ENCODE peak calls at places on chromosomes 11 and 22, in eight cellular contexts. N is stimulated activated CD8-positive, alpha-beta memory T cell treated with anti-CD3 and anti-CD28 coated beads, Interleukin-15, amount 100 ng/mL, for 24 hours; B is AG08396; T is ovary; H is activated effector memory CD4-positive, alpha-beta T cell treated with anti-CD3 and anti-CD28 coated beads, Interleukin-2, amount 50 U/mL, for 16 hours; U is heart right ventricle; M is NCI-H2081; P is HAP-1. X is an unnamed sample.
A peak's percentile ranks its signal among the peaks of the same experiment; 100 is the strongest.

GRCh38 chr11:123100378-123101085 is 38.6 kb upstream of the HSPA8 start:
- DNase-seq in M (peak; percentile 70), P (no peak), U (peak; percentile 47), H (no peak), T (peak; percentile 73), B (no peak), N (no peak), X (no peak)

GRCh38 chr11:72985645-72986044 is 156.5 kb downstream of the FCHSD2 start:
- DNase-seq in N (no peak), P (no peak), M (peak; percentile 14), B (no peak), T (no peak), U (no peak), H (no peak), X (no peak)

GRCh38 chr22:47420211-47420610 is 657.8 kb downstream of the TBC1D22A start:
- DNase-seq in P (no peak), B (no peak), M (no peak), T (no peak), U (no peak), H (peak; percentile 42), N (no peak), X (no peak)

GRCh38 chr22:21634081-21634480 is 1.5 kb downstream of the CCDC116 start:
- DNase-seq in B (no peak), U (no peak), T (no peak), M (no peak), H (no peak), P (no peak), N (no peak), X (no peak)

GRCh38 chr22:40237241-40237640 is 59.5 kb downstream of the TNRC6B start:
- DNase-seq in B (no peak), N (no peak), H (no peak), P (no peak), U (no peak), T (no peak), M (no peak), X (no peak)

GRCh38 chr11:66745356-66746235 is 16.6 kb upstream of the SPTBN2 start:
- DNase-seq in U (no peak), T (no peak), M (peak; percentile 62), N (no peak), H (peak; percentile 83), P (peak; percentile 53), B (no peak), X (no peak)

GRCh38 chr11:48034926-48035876 is 54.8 kb downstream of the PTPRJ start:
- DNase-seq in U (peak; percentile 20), N (no peak), P (no peak), T (no peak), H (no peak), B (no peak), M (no peak), X (no peak)

GRCh38 chr11:2686360-2687222 is 13.2 kb downstream of the KCNQ1OT1 start:
- DNase-seq in P (no peak), B (no peak), N (no peak), H (peak; percentile 34), T (peak; percentile 17), M (no peak), U (no peak), X (no peak)

GRCh38 chr11:67698247-67698646 is 23.8 kb upstream of the ALDH3B2 start:
- DNase-seq in U (no peak), M (no peak), B (no peak), N (no peak), H (no peak), P (peak; percentile 30), T (no peak), X (peak; percentile 6)

GRCh38 chr11:33258631-33259184 is 1.5 kb downstream of the HIPK3 start:
- DNase-seq in U (no peak), N (no peak), T (no peak), H (no peak), B (no peak), M (peak; percentile 43), P (no peak), X (no peak)

GRCh38 chr22:36136475-36136874 is 24.1 kb downstream of the APOL3 start:
- DNase-seq in M (no peak), P (no peak), N (no peak), U (no peak), T (no peak), B (peak; percentile 50), H (no peak), X (no peak)

GRCh38 chr22:30290318-30290678 is 993 bp upstream of the CASTOR1 start:
- DNase-seq in P (no peak), M (no peak), N (no peak), B (no peak), H (no peak), T (peak; percentile 58), U (peak; percentile 17), X (no peak)